ENCODE peak calls at places on chromosomes 5 and 9, in eight cellular contexts. One of them, this sample, is unnamed.

GRCh38 chr9:75855509-75855908 is 35.0 kb upstream of the PCSK5 start:
- DNase-seq in GM10248: no peak
- DNase-seq in endothelial cell: peak; percentile 30
- DNase-seq in GM20000: no peak
- DNase-seq in AG10803: peak; percentile 8
- DNase-seq in dorsolateral prefrontal cortex: no peak
- DNase-seq in fibroblast of lung: no peak
- DNase-seq in endodermal cell: peak; percentile 65
- DNase-seq in this sample: no peak

GRCh38 chr5:34043099-34043876 is at the start of gene C1QTNF3:
- DNase-seq in endothelial cell: no peak
- DNase-seq in fibroblast of lung: peak; percentile 58
- DNase-seq in dorsolateral prefrontal cortex: peak; percentile 36
- DNase-seq in endodermal cell: no peak
- DNase-seq in AG10803: peak; percentile 76
- DNase-seq in GM10248: no peak
- DNase-seq in GM20000: no peak
- DNase-seq in this sample: no peak

GRCh38 chr9:8649157-8649556 is 849.6 kb upstream of the DMAC1 start:
- DNase-seq in endodermal cell: no peak
- DNase-seq in GM20000: no peak
- DNase-seq in dorsolateral prefrontal cortex: no peak
- DNase-seq in fibroblast of lung: peak; percentile 81
- DNase-seq in AG10803: no peak
- DNase-seq in endothelial cell: no peak
- DNase-seq in GM10248: no peak
- DNase-seq in this sample: no peak

GRCh38 chr5:80967500-80968181 is 7.5 kb downstream of the RASGRF2 start:
- DNase-seq in GM10248: no peak
- DNase-seq in dorsolateral prefrontal cortex: no peak
- DNase-seq in GM20000: no peak
- DNase-seq in endothelial cell: no peak
- DNase-seq in endodermal cell: no peak
- DNase-seq in fibroblast of lung: peak; percentile 90
- DNase-seq in AG10803: peak; percentile 58
- DNase-seq in this sample: peak; percentile 57

GRCh38 chr9:87567566-87567965 is 69.9 kb downstream of the DAPK1 start:
- DNase-seq in AG10803: no peak
- DNase-seq in dorsolateral prefrontal cortex: no peak
- DNase-seq in endothelial cell: no peak
- DNase-seq in GM10248: no peak
- DNase-seq in fibroblast of lung: peak; percentile 87
- DNase-seq in GM20000: no peak
- DNase-seq in endodermal cell: no peak
- DNase-seq in this sample: no peak

GRCh38 chr5:176420086-176420485 is 3.7 kb upstream of the CLTB start:
- DNase-seq in endothelial cell: no peak
- DNase-seq in AG10803: no peak
- DNase-seq in dorsolateral prefrontal cortex: no peak
- DNase-seq in GM20000: no peak
- DNase-seq in endodermal cell: no peak
- DNase-seq in GM10248: no peak
- DNase-seq in fibroblast of lung: no peak
- DNase-seq in this sample: no peak

GRCh38 chr5:75510417-75510835 is 1.0 kb downstream of the CERT1 start:
- DNase-seq in dorsolateral prefrontal cortex: no peak
- DNase-seq in GM20000: peak; percentile 12
- DNase-seq in endothelial cell: no peak
- DNase-seq in endodermal cell: no peak
- DNase-seq in fibroblast of lung: peak; percentile 49
- DNase-seq in AG10803: peak; percentile 47
- DNase-seq in GM10248: no peak
- DNase-seq in this sample: no peak

GRCh38 chr5:54774281-54775171 is 210.9 kb downstream of the ESM1 start:
- DNase-seq in fibroblast of lung: no peak
- DNase-seq in GM10248: no peak
- DNase-seq in AG10803: peak; percentile 76
- DNase-seq in GM20000: no peak
- DNase-seq in endodermal cell: peak; percentile 49
- DNase-seq in endothelial cell: no peak
- DNase-seq in dorsolateral prefrontal cortex: no peak
- DNase-seq in this sample: peak; percentile 60

GRCh38 chr9:20253635-20254034 is 368.7 kb downstream of the MLLT3 start:
- DNase-seq in GM20000: no peak
- DNase-seq in endodermal cell: no peak
- DNase-seq in fibroblast of lung: no peak
- DNase-seq in AG10803: peak; percentile 14
- DNase-seq in endothelial cell: no peak
- DNase-seq in dorsolateral prefrontal cortex: no peak
- DNase-seq in GM10248: no peak
- DNase-seq in this sample: no peak

GRCh38 chr9:122468735-122469134 is 9.0 kb downstream of the OR1J1 start:
- DNase-seq in fibroblast of lung: peak; percentile 59
- DNase-seq in GM20000: no peak
- DNase-seq in endodermal cell: no peak
- DNase-seq in endothelial cell: no peak
- DNase-seq in GM10248: no peak
- DNase-seq in dorsolateral prefrontal cortex: no peak
- DNase-seq in AG10803: peak; percentile 99
- DNase-seq in this sample: peak; percentile 83

GRCh38 chr9:122463828-122464632 is 13.7 kb downstream of the OR1J1 start:
- DNase-seq in GM20000: peak; percentile 15
- DNase-seq in dorsolateral prefrontal cortex: no peak
- DNase-seq in endodermal cell: peak; percentile 85
- DNase-seq in fibroblast of lung: no peak
- DNase-seq in GM10248: no peak
- DNase-seq in AG10803: no peak
- DNase-seq in endothelial cell: no peak
- DNase-seq in this sample: no peak

GRCh38 chr9:122464633-122465567 is 12.8 kb downstream of the OR1J1 start:
- DNase-seq in GM10248: peak; percentile 67
- DNase-seq in AG10803: peak; percentile 95
- DNase-seq in fibroblast of lung: peak; percentile 81
- DNase-seq in GM20000: peak; percentile 65
- DNase-seq in endothelial cell: peak; percentile 67
- DNase-seq in endodermal cell: peak; percentile 79
- DNase-seq in dorsolateral prefrontal cortex: peak; percentile 74
- DNase-seq in this sample: peak; percentile 88
- TF ChIP-seq CTCF in GM10248: peak; percentile 80
- TF ChIP-seq CTCF in AG10803: peak; percentile 87
- TF ChIP-seq CTCF in fibroblast of lung: peak; percentile 80
- TF ChIP-seq CTCF in GM20000: peak; percentile 16
- TF ChIP-seq CTCF in endothelial cell: peak; percentile 83
- TF ChIP-seq CTCF in endodermal cell: peak; percentile 82
- TF ChIP-seq CTCF in dorsolateral prefrontal cortex: peak; percentile 79
- TF ChIP-seq CTCF in this sample: peak; percentile 80

GRCh38 chr9:2800385-2801179 is 43.3 kb downstream of the PUM3 start:
- DNase-seq in endothelial cell: peak; percentile 8
- DNase-seq in AG10803: no peak
- DNase-seq in endodermal cell: no peak
- DNase-seq in GM10248: no peak
- DNase-seq in GM20000: no peak
- DNase-seq in fibroblast of lung: no peak
- DNase-seq in dorsolateral prefrontal cortex: no peak
- DNase-seq in this sample: no peak
- TF ChIP-seq CTCF in endothelial cell: no peak
- TF ChIP-seq CTCF in AG10803: peak; percentile 48
- TF ChIP-seq CTCF in endodermal cell: peak; percentile 75
- TF ChIP-seq CTCF in GM10248: no peak
- TF ChIP-seq CTCF in GM20000: no peak
- TF ChIP-seq CTCF in fibroblast of lung: peak; percentile 48
- TF ChIP-seq CTCF in dorsolateral prefrontal cortex: no peak
- TF ChIP-seq CTCF in this sample: peak; percentile 20

GRCh38 chr9:16039103-16039987 is 486.5 kb downstream of the CCDC171 start:
- DNase-seq in GM20000: no peak
- DNase-seq in endodermal cell: peak; percentile 56
- DNase-seq in AG10803: no peak
- DNase-seq in GM10248: no peak
- DNase-seq in endothelial cell: peak; percentile 62
- DNase-seq in fibroblast of lung: peak; percentile 45
- DNase-seq in dorsolateral prefrontal cortex: no peak
- DNase-seq in this sample: no peak
- TF ChIP-seq CTCF in GM20000: peak; percentile 50
- TF ChIP-seq CTCF in endodermal cell: peak; percentile 63
- TF ChIP-seq CTCF in AG10803: peak; percentile 17
- TF ChIP-seq CTCF in GM10248: no peak
- TF ChIP-seq CTCF in endothelial cell: peak; percentile 57
- TF ChIP-seq CTCF in fibroblast of lung: no peak
- TF ChIP-seq CTCF in dorsolateral prefrontal cortex: peak; percentile 46
- TF ChIP-seq CTCF in this sample: no peak

DNA sequence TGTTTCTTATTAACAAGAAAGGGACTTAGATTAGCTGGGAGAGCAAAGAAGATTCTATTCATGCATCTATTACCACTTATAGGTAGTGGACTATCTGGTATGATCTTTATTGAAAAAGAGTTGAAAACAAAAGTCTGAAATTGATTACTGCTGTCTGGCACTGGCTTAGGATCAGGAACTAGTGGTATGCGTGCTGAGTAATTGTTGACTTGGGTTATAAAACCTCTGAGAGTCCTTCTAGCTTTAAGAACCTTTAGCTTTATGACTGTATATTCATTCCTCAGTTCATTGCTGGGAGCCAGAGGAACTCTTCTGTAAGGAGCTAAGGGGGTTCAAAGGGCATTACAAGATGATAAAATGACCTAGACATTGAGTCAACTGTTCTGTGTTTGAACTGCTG is 7.6 kb downstream of the SLC1A1 start:
- DNase-seq in dorsolateral prefrontal cortex: no peak
- DNase-seq in endothelial cell: no peak
- DNase-seq in GM10248: no peak
- DNase-seq in AG10803: peak; percentile 81
- DNase-seq in endodermal cell: no peak
- DNase-seq in GM20000: no peak
- DNase-seq in fibroblast of lung: peak; percentile 65
- DNase-seq in this sample: no peak
- TF ChIP-seq CTCF in dorsolateral prefrontal cortex: no peak
- TF ChIP-seq CTCF in endothelial cell: no peak
- TF ChIP-seq CTCF in GM10248: no peak
- TF ChIP-seq CTCF in AG10803: no peak
- TF ChIP-seq CTCF in endodermal cell: no peak
- TF ChIP-seq CTCF in GM20000: no peak
- TF ChIP-seq CTCF in fibroblast of lung: no peak
- TF ChIP-seq CTCF in this sample: no peak

GRCh38 chr5:151048526-151048925 is 28.1 kb downstream of the GPX3 start:
- DNase-seq in GM20000: no peak
- DNase-seq in endothelial cell: no peak
- DNase-seq in fibroblast of lung: no peak
- DNase-seq in AG10803: no peak
- DNase-seq in dorsolateral prefrontal cortex: no peak
- DNase-seq in endodermal cell: peak; percentile 78
- DNase-seq in GM10248: no peak
- DNase-seq in this sample: no peak
- TF ChIP-seq CTCF in GM20000: no peak
- TF ChIP-seq CTCF in endothelial cell: no peak
- TF ChIP-seq CTCF in fibroblast of lung: peak; percentile 37
- TF ChIP-seq CTCF in AG10803: peak; percentile 46
- TF ChIP-seq CTCF in dorsolateral prefrontal cortex: no peak
- TF ChIP-seq CTCF in endodermal cell: peak; percentile 70
- TF ChIP-seq CTCF in GM10248: no peak
- TF ChIP-seq CTCF in this sample: peak; percentile 34

GRCh38 chr5:61677220-61677619 is 345.2 kb downstream of the ZSWIM6 start:
- DNase-seq in dorsolateral prefrontal cortex: no peak
- DNase-seq in AG10803: no peak
- DNase-seq in endodermal cell: no peak
- DNase-seq in fibroblast of lung: no peak
- DNase-seq in endothelial cell: no peak
- DNase-seq in GM10248: no peak
- DNase-seq in GM20000: no peak
- DNase-seq in this sample: no peak

GRCh38 chr5:61680247-61680646 is 348.2 kb downstream of the ZSWIM6 start:
- DNase-seq in GM10248: no peak
- DNase-seq in fibroblast of lung: no peak
- DNase-seq in dorsolateral prefrontal cortex: no peak
- DNase-seq in endodermal cell: no peak
- DNase-seq in endothelial cell: no peak
- DNase-seq in GM20000: no peak
- DNase-seq in AG10803: no peak
- DNase-seq in this sample: no peak

GRCh38 chr5:61679562-61679961 is 347.5 kb downstream of the ZSWIM6 start:
- DNase-seq in fibroblast of lung: no peak
- DNase-seq in GM20000: no peak
- DNase-seq in AG10803: no peak
- DNase-seq in dorsolateral prefrontal cortex: no peak
- DNase-seq in endothelial cell: no peak
- DNase-seq in GM10248: no peak
- DNase-seq in endodermal cell: no peak
- DNase-seq in this sample: no peak

GRCh38 chr5:61675015-61675692 is 343.1 kb downstream of the ZSWIM6 start:
- DNase-seq in fibroblast of lung: no peak
- DNase-seq in AG10803: no peak
- DNase-seq in dorsolateral prefrontal cortex: peak; percentile 73
- DNase-seq in GM20000: no peak
- DNase-seq in endodermal cell: peak; percentile 61
- DNase-seq in GM10248: no peak
- DNase-seq in endothelial cell: no peak
- DNase-seq in this sample: no peak

GRCh38 chr5:61678966-61679365 is 346.9 kb downstream of the ZSWIM6 start:
- DNase-seq in AG10803: no peak
- DNase-seq in fibroblast of lung: no peak
- DNase-seq in endothelial cell: no peak
- DNase-seq in GM10248: no peak
- DNase-seq in dorsolateral prefrontal cortex: no peak
- DNase-seq in GM20000: no peak
- DNase-seq in endodermal cell: peak; percentile 80
- DNase-seq in this sample: no peak
- TF ChIP-seq CTCF in AG10803: no peak
- TF ChIP-seq CTCF in fibroblast of lung: no peak
- TF ChIP-seq CTCF in endothelial cell: no peak
- TF ChIP-seq CTCF in GM10248: no peak
- TF ChIP-seq CTCF in dorsolateral prefrontal cortex: no peak
- TF ChIP-seq CTCF in GM20000: no peak
- TF ChIP-seq CTCF in endodermal cell: peak; percentile 64
- TF ChIP-seq CTCF in this sample: no peak

DNA sequence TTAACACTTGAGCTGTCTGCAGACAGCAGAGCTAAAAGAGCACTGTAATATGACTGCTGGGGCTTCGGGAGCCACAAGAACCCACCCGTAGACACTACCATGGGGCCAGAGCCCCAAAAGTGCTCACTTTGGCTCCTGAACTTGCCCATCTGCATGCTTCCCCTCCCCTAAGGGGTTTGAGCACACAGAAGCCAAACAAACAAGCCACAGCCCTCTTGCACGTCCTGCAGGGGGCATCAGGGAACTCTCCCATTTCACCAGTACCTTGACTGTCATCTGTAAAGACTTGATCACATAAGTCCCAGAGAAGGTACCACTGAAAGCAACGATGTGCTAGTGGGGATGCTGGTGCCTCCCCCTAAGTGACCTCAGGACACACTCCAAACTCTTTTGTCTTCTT is 681.8 kb downstream of the SEMA5A start:
- DNase-seq in dorsolateral prefrontal cortex: no peak
- DNase-seq in endodermal cell: peak; percentile 86
- DNase-seq in endothelial cell: peak; percentile 35
- DNase-seq in AG10803: peak; percentile 35
- DNase-seq in fibroblast of lung: peak; percentile 17
- DNase-seq in GM10248: peak; percentile 15
- DNase-seq in GM20000: no peak
- DNase-seq in this sample: no peak
- TF ChIP-seq CTCF in dorsolateral prefrontal cortex: no peak
- TF ChIP-seq CTCF in endodermal cell: peak; percentile 86
- TF ChIP-seq CTCF in endothelial cell: peak; percentile 34
- TF ChIP-seq CTCF in AG10803: peak; percentile 59
- TF ChIP-seq CTCF in fibroblast of lung: peak; percentile 25
- TF ChIP-seq CTCF in GM10248: peak; percentile 60
- TF ChIP-seq CTCF in GM20000: peak; percentile 53
- TF ChIP-seq CTCF in this sample: peak; percentile 51

This sample was measured in AG09319.